ENCODE peak calls at places on chromosome 16, in eight cellular contexts. K, V, Y, Z, L, E, F and T are unnamed samples.
A peak's percentile ranks its signal among the peaks of the same experiment; 100 is the strongest.

GRCh38 chr16:83137326-83137770 is 510.6 kb downstream of the CDH13 start:
- DNase-seq in L (peak; percentile 18), K (peak; percentile 94), V (no peak), Y (no peak), Z (peak; percentile 75), F (no peak), E (no peak), T (peak; percentile 27)

GRCh38 chr16:59964232-59964924 is 1230.3 kb upstream of the GOT2 start:
- DNase-seq in L (no peak), V (no peak), E (no peak), Y (no peak), Z (no peak), F (no peak), K (peak; percentile 13), T (no peak)

GRCh38 chr16:15653227-15653626 is 3.2 kb downstream of the NDE1 start:
- DNase-seq in V (no peak), K (peak; percentile 92), E (peak; percentile 31), L (peak; percentile 20), F (no peak), Y (no peak), Z (peak; percentile 74), T (peak; percentile 52)

GRCh38 chr16:5895137-5895536 is 797.5 kb upstream of the EEF2KMT start:
- DNase-seq in F (no peak), Z (no peak), E (no peak), Y (no peak), K (peak; percentile 79), V (no peak), L (no peak), T (no peak)

GRCh38 chr16:81061855-81062608 is 15.0 kb downstream of the C16orf46 start:
- DNase-seq in Y (no peak), V (no peak), F (no peak), Z (no peak), E (no peak), K (no peak), L (no peak), T (no peak)

GRCh38 chr16:85522517-85522841 is 90.6 kb upstream of the GSE1 start:
- DNase-seq in Z (no peak), E (no peak), L (no peak), Y (no peak), V (no peak), F (no peak), K (no peak), T (no peak)

GRCh38 chr16:59719121-59719520 is 985.0 kb upstream of the GOT2 start:
- DNase-seq in Y (no peak), F (no peak), K (peak; percentile 13), Z (no peak), V (no peak), E (no peak), L (no peak), T (no peak)

GRCh38 chr16:84509032-84509950 is 4.8 kb upstream of the MEAK7 start:
- DNase-seq in F (no peak), K (no peak), Z (no peak), V (no peak), E (no peak), L (no peak), Y (no peak), T (no peak)

GRCh38 chr16:19330801-19331484 is 45.4 kb downstream of the CLEC19A start:
- DNase-seq in F (no peak), Y (no peak), L (no peak), E (no peak), V (no peak), K (peak; percentile 74), Z (peak; percentile 14), T (no peak)

GRCh38 chr16:85187002-85187401 is 74.7 kb upstream of the CIBAR2 start:
- DNase-seq in Z (no peak), L (no peak), F (no peak), K (peak; percentile 84), Y (no peak), E (no peak), V (peak; percentile 69), T (no peak)

GRCh38 chr16:66357523-66357928 is 9.0 kb upstream of the CDH5 start:
- DNase-seq in L (peak; percentile 41), K (peak; percentile 75), V (no peak), E (peak; percentile 78), Z (peak; percentile 83), F (peak; percentile 60), Y (no peak), T (peak; percentile 55)

GRCh38 chr16:24700549-24701392 is 28.7 kb upstream of the TNRC6A start:
- DNase-seq in F (peak; percentile 69), L (peak; percentile 60), K (peak; percentile 99), E (peak; percentile 87), V (no peak), Y (no peak), Z (peak; percentile 92), T (peak; percentile 97)

GRCh38 chr16:24701521-24701951 is 27.9 kb upstream of the TNRC6A start:
- DNase-seq in Z (no peak), V (no peak), E (no peak), L (no peak), Y (no peak), F (no peak), K (peak; percentile 71), T (peak; percentile 49)

GRCh38 chr16:24696699-24697098 is 32.8 kb upstream of the TNRC6A start:
- DNase-seq in Y (no peak), K (no peak), E (no peak), V (no peak), F (no peak), Z (no peak), L (no peak), T (no peak)

GRCh38 chr16:24699151-24699723 is 30.2 kb upstream of the TNRC6A start:
- DNase-seq in V (no peak), Z (no peak), F (no peak), E (no peak), L (no peak), K (no peak), Y (no peak), T (no peak)

DNA sequence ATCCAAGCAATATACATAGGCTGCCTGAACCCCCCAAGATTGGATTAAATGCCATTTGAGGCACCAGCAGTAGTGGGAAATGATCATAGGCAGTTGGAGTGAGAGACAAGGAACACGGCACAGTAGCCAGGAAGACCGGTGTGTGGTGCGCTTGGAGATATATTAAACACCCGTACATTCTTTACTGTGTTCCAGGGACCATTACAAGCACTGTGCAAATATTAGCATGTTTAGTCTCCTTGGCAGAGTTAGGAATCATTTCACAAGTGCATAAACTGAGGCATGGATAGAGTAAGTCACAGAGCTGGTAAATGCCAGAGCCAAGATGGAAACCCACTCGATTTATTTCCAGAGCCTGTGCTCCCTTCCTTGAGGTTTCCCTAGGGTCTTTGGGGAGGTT is 31.1 kb upstream of the TNRC6A start:
- DNase-seq in V (no peak), F (no peak), K (no peak), L (no peak), E (no peak), Y (no peak), Z (no peak), T (no peak)
- H3K27me3 ChIP-seq in V (no peaks in the 10 kb centered on the region), F (no peaks in the 10 kb centered on the region), K (no peaks in the 10 kb centered on the region), L (no peaks in the 10 kb centered on the region), E (no peaks in the 10 kb centered on the region), Y (no peaks in the 10 kb centered on the region), Z (no peaks in the 10 kb centered on the region), T (no peaks in the 10 kb centered on the region)

GRCh38 chr16:17259751-17260270 is 210.9 kb downstream of the XYLT1 start:
- DNase-seq in E (no peak), V (no peak), L (no peak), K (no peak), Z (no peak), Y (no peak), F (no peak), T (no peak)

GRCh38 chr16:17258077-17258599 is 212.6 kb downstream of the XYLT1 start:
- DNase-seq in E (no peak), K (no peak), V (no peak), Y (no peak), F (no peak), L (no peak), Z (no peak), T (no peak)

GRCh38 chr16:17260271-17260849 is 210.4 kb downstream of the XYLT1 start:
- DNase-seq in Z (no peak), Y (no peak), V (no peak), L (no peak), E (no peak), F (no peak), K (no peak), T (no peak)

GRCh38 chr16:17258848-17259713 is 211.7 kb downstream of the XYLT1 start:
- DNase-seq in K (no peak), E (no peak), F (no peak), Y (no peak), L (peak; percentile 55), V (peak; percentile 57), Z (no peak), T (no peak)

GRCh38 chr16:17261197-17261858 is 209.4 kb downstream of the XYLT1 start:
- DNase-seq in E (no peak), Y (no peak), V (no peak), L (peak; percentile 51), K (no peak), Z (no peak), F (no peak), T (no peak)
- TF ChIP-seq CTCF in E (no peak), Y (no peak), V (no peak), L (no peak), K (no peak), Z (no peak), F (no peak), T (no peak)

GRCh38 chr16:72850863-72851262 is 197.1 kb downstream of the ZFHX3 start:
- DNase-seq in Y (no peak), V (no peak), Z (peak; percentile 66), L (no peak), K (peak; percentile 35), E (peak; percentile 58), F (no peak), T (no peak)

GRCh38 chr16:72854537-72854936 is 193.4 kb downstream of the ZFHX3 start:
- DNase-seq in V (no peak), Y (no peak), F (no peak), L (no peak), E (no peak), K (no peak), Z (no peak), T (no peak)

GRCh38 chr16:72850021-72850420 is 197.9 kb downstream of the ZFHX3 start:
- DNase-seq in Z (no peak), L (no peak), F (no peak), E (no peak), K (no peak), Y (no peak), V (no peak), T (no peak)

GRCh38 chr16:72856797-72857196 is 191.1 kb downstream of the ZFHX3 start:
- DNase-seq in E (no peak), F (peak; percentile 40), Y (no peak), Z (peak; percentile 39), V (no peak), L (no peak), K (no peak), T (no peak)

DNA sequence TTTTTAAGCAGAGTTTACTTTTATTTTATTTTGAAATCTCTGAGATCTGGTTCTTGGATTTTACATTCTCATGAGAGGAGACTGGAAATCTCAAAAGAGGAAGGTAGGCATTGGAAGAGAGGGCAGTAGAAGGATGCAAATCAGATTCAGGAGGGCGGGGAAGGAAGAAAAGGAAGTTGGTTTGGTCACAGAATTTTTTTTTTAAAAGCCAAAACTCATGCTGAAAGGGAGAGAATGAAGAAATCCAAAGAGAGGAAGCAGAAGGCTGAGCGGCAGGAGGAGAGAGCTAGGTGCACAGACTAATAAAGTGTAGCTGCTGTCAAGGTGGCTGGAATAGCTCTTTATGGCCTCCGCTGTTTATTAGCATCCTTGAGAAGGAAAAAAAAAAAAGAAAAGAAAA is 194.4 kb downstream of the ZFHX3 start:
- DNase-seq in K (no peak), V (no peak), F (no peak), Y (no peak), Z (no peak), E (no peak), L (no peak), T (no peak)
- H3K27me3 ChIP-seq in K (no peaks in the 10 kb centered on the region), V (no peaks in the 10 kb centered on the region), F (no peaks in the 10 kb centered on the region), Y (no peaks in the 10 kb centered on the region), Z (no peaks in the 10 kb centered on the region), E (no peaks in the 10 kb centered on the region), L (no peaks in the 10 kb centered on the region), T (no peaks in the 10 kb centered on the region)

GRCh38 chr16:67865318-67865717 is 7.5 kb upstream of the EDC4 start:
- DNase-seq in F (peak; percentile 48), V (no peak), Y (no peak), E (no peak), L (peak; percentile 27), K (no peak), Z (peak; percentile 18), T (no peak)
- TF ChIP-seq CTCF in F (no peak), V (peak; percentile 24), Y (peak; percentile 21), E (peak; percentile 40), L (peak; percentile 27), K (peak; percentile 47), Z (peak; percentile 63), T (peak; percentile 46)